ENCODE peak calls at places on chromosomes 6 and 20, in seven cellular contexts. N is fibroblast of lung, Q is body of pancreas, U is spleen, K is left lung, V is SK-N-SH, F is dorsolateral prefrontal cortex. J is an unnamed sample. For H3K27me3, the result is how much of the 10 kb centered on the place peaks cover.

GRCh38 chr6:4413073-4413472 is 277.7 kb upstream of the ECI2 start:
- DNase-seq in K (no peak), N (peak), U (no peak), V (no peak), F (no peak), Q (no peak), J (no peak)

GRCh38 chr6:139231206-139231605 is 60.6 kb downstream of the TXLNB start:
- DNase-seq in Q (no peak), K (no peak), N (peak), V (no peak), U (no peak), F (no peak), J (no peak)

GRCh38 chr20:3712279-3712873 is at the start of gene SIGLEC1:
- DNase-seq in K (peak), Q (no peak), V (no peak), N (no peak), U (peak), F (no peak), J (no peak)

GRCh38 chr6:116159782-116160524 is 34.0 kb upstream of the COL10A1 start:
- DNase-seq in K (no peak), V (no peak), Q (no peak), N (peak), U (no peak), F (no peak), J (no peak)

GRCh38 chr6:136235233-136235564 is 14.9 kb downstream of the MTFR2 start:
- DNase-seq in V (no peak), Q (no peak), F (no peak), N (peak), U (no peak), K (no peak), J (no peak)

GRCh38 chr20:44026932-44027685 is 112.5 kb downstream of the TOX2 start:
- DNase-seq in F (no peak), Q (no peak), N (no peak), U (no peak), K (no peak), V (peak), J (no peak)

GRCh38 chr6:25637211-25637610 is 14.8 kb upstream of the SCGN start:
- DNase-seq in Q (no peak), F (no peak), V (no peak), U (no peak), N (no peak), K (no peak), J (no peak)

GRCh38 chr6:12381587-12381986 is 91.4 kb downstream of the EDN1 start:
- DNase-seq in K (no peak), U (no peak), V (no peak), F (no peak), Q (no peak), N (peak), J (no peak)

GRCh38 chr6:152976749-152977148 is 6.1 kb downstream of the FBXO5 start:
- DNase-seq in Q (no peak), U (no peak), N (no peak), V (no peak), F (no peak), K (no peak), J (no peak)

GRCh38 chr6:14354919-14355572 is 237.5 kb downstream of the CD83 start:
- DNase-seq in K (peak), F (no peak), U (no peak), V (no peak), Q (peak), N (peak), J (peak)

GRCh38 chr6:70527071-70527737 is 39.5 kb upstream of the SDHAF4 start:
- DNase-seq in N (peak), U (no peak), K (no peak), Q (no peak), V (no peak), F (no peak), J (no peak)

GRCh38 chr6:77466055-77467028 is 3.1 kb upstream of the HTR1B start:
- DNase-seq in U (no peak), K (peak), F (no peak), N (peak), V (peak), Q (peak), J (peak)

GRCh38 chr20:61823242-61823641 is 242.4 kb downstream of the TAF4 start:
- DNase-seq in U (no peak), F (no peak), N (no peak), K (no peak), Q (no peak), V (no peak), J (no peak)

GRCh38 chr20:61819484-61819846 is 246.2 kb downstream of the TAF4 start:
- DNase-seq in N (no peak), F (no peak), Q (no peak), U (no peak), V (no peak), K (no peak), J (no peak)

GRCh38 chr20:61821698-61822097 is 244.0 kb downstream of the TAF4 start:
- DNase-seq in Q (no peak), N (no peak), U (peak), V (no peak), F (no peak), K (no peak), J (no peak)

GRCh38 chr20:61819921-61820825 is 245.5 kb downstream of the TAF4 start:
- DNase-seq in K (no peak), F (no peak), V (no peak), N (no peak), U (peak), Q (no peak), J (no peak)

DNA sequence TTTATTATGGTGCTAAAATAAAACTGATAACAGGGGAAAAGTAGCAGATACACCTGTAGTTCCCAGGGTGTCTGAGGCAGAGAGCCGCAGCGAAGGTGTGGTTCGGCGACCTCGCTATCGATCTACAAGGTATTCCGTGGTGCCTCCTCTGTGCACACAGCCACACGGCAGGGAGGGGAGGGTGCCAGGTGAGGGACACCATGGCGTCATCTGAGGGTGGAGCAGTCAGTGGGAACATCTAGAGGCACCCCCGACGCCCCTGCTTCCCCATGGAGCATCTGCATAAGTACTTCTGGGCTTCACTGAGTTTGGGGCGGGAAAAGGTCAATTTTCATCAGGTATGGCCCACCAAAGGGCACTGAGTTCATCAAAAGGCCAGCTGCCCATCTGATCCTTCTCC is 243.3 kb downstream of the TAF4 start:
- DNase-seq in K (no peak), Q (no peak), U (peak), N (no peak), V (no peak), F (no peak), J (peak)
- H3K4me3 ChIP-seq in K (no peak), Q (no peak), U (no peak), N (no peak), V (no peak), F (no peak), J (no peak)

DNA sequence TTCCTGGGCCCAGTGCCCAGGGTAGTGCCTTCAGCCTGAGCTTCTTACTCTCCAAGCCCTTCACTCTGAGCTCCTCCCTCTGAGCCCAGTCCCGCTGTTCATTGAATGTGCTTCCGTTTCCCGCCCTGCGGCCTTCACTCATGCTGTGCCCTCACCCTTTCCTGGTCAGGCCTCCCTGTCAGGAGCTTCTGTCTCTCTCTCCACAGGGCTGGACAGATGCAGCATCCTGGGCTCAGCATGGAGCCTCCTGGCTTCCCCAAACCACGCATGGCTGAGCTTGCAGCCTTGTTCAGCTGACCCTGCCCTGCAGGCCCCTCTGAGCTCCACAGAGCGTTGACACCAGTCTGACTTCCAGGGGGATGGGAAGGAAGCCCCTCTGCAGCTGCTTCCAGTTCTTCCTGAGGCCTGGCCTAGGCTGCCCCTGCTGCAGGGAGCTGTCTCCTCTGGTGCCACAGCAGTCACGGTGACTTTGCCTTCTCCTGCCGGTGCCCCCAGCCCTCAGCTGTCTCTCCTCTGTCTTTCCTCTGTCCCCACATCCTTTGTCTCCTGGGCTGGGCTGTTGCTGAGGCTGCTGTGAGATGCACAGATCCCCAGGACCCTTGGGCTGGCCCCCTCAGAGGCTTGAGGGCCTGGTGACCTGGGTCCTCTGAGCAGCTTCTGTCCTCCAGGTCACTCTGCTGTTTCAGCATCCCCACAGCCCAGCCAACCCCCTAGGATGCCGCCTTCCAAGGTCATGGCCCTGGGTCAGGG is 7.9 kb upstream of the MYT1 start:
- DNase-seq in V (peak), F (no peak), U (no peak), K (no peak), N (no peak), Q (no peak), J (no peak)
- H3K27me3 ChIP-seq in V (under half), F (under half), U (under half), K (under half), N (under half), Q (under half), J (under half)

GRCh38 chr6:111480988-111481830 is 1.8 kb downstream of the REV3L start:
- DNase-seq in K (no peak), N (peak), U (no peak), F (no peak), Q (no peak), V (no peak), J (no peak)

GRCh38 chr6:111477481-111477938 is 5.5 kb downstream of the REV3L start:
- DNase-seq in U (no peak), Q (no peak), F (no peak), V (no peak), K (no peak), N (peak), J (no peak)

GRCh38 chr6:111478064-111478476 is 4.9 kb downstream of the REV3L start:
- DNase-seq in F (no peak), N (peak), U (no peak), V (no peak), Q (no peak), K (no peak), J (no peak)

GRCh38 chr6:111481836-111482235 is 1.2 kb downstream of the REV3L start:
- DNase-seq in N (no peak), U (no peak), K (no peak), V (no peak), F (no peak), Q (no peak), J (no peak)

DNA sequence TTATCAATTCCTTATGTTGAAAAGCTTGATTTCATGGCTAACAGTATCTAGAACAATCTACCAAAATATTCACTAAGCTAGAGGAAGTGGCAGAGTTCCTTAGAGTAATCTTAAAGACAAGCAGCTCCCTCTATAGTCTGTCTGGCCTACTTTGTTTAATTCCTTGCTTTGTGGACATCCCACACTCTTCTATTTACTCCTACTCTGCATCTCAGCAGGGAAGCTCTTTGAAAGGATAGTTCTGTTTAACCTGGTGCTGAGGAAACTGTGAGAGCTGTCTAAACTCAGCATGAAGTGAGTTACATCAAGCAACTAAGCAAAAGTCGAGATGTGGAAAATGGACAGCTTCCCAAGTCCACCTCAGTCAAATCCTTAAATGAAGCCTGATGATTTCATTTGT is 4.3 kb downstream of the REV3L start:
- DNase-seq in U (no peak), N (peak), K (no peak), F (no peak), Q (no peak), V (no peak), J (no peak)
- H3K27ac ChIP-seq in U (no peak), N (no peak), K (no peak), F (no peak), Q (no peak), V (peak), J (no peak)

GRCh38 chr6:28673417-28673799 is 147.7 kb downstream of the GPX5 start:
- DNase-seq in F (no peak), Q (no peak), U (no peak), K (no peak), N (no peak), V (no peak), J (no peak)

GRCh38 chr6:28675600-28675999 is 149.9 kb downstream of the GPX5 start:
- DNase-seq in U (no peak), K (no peak), N (no peak), V (no peak), F (no peak), Q (no peak), J (no peak)

DNA sequence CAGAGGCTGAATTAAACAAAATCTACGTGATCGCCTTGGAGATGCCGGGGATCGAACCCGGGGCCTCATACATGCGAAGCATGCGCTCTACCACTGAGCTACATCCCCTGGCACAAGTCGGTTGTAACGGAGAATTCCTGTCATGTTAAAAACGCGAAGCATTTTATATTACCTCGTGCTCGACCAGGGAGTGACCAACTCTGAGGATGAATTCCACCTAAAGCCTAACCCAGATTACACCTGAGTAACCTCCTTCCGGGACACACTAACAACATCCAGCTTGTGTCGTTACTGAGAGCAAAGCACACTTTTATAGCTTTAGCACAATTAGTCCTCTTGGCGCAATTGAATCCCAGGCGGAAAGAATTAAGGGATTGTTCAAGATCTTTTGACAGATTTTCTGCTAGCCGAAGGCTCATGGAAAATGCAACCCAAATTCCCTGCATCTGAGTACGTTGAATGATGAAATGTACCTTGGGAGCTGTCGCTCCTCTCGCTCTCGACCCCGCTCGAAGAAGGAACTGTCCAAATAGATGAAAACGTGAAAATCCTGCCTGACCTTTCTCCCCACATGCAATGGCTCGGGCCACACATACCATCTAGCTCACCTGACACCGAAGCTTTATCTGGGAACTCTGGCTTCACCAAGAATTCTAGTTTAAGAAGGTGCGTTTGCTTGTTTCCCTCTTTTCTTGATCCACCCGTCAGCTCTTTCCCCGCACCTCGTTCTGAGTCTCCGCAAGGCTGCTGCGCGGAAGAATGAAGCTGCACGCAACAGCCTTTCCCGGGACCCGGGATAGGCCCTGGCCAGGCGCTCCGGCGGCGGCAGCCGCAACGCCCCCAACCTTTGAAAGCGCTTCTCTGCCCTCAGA is 148.4 kb downstream of the GPX5 start:
- DNase-seq in F (peak), V (peak), K (no peak), U (no peak), Q (no peak), N (peak), J (no peak)
- H3K4me3 ChIP-seq in F (peak), V (peak), K (peak), U (peak), Q (no peak), N (peak), J (no peak)

J was measured in aorta.